ENCODE peak calls at places on chromosomes 16 and 17, in eight cellular contexts. C is pancreas; X is activated naive CD8-positive, alpha-beta T cell treated with anti-CD3 and anti-CD28 coated beads, Interleukin-2, amount 10 ng/mL, durations not matched to agents 7 days and 5 days; J is activated naive CD4-positive, alpha-beta T cell treated with Interleukin-2 at 50 U/mL for 16 hours; G is RPMI7951; R is NCI-H1694 treated with DMSO at 0.1 percent for 48 hours; Y is T-helper 1 cell; S is SW480. P is an unnamed sample.

GRCh38 chr17:4845128-4845527 is 12.0 kb downstream of the MINK1 start:
- DNase-seq in S (no peak), G (no peak), X (no peak), Y (no peak), R (no peak), C (no peak), J (no peak), P (no peak)

GRCh38 chr17:32161506-32162365 is 19.4 kb downstream of the RHOT1 start:
- DNase-seq in C (no peak), Y (no peak), S (peak), X (no peak), R (no peak), G (peak), J (no peak), P (peak)

GRCh38 chr17:75846701-75847594 is 2.7 kb upstream of the UNC13D start:
- DNase-seq in C (peak), J (no peak), R (no peak), S (no peak), X (no peak), Y (no peak), G (no peak), P (no peak)

GRCh38 chr17:77722366-77722765 is 236.1 kb upstream of the TNRC6C start:
- DNase-seq in G (no peak), J (no peak), S (no peak), Y (no peak), C (no peak), X (no peak), R (no peak), P (no peak)

GRCh38 chr17:12389421-12389820 is 276.3 kb upstream of the MYOCD start:
- DNase-seq in G (no peak), S (no peak), R (no peak), X (no peak), Y (no peak), C (no peak), J (no peak), P (no peak)

GRCh38 chr16:27365142-27366089 is 36.6 kb upstream of the IL21R start:
- DNase-seq in Y (no peak), S (peak), G (peak), C (no peak), R (no peak), X (no peak), J (no peak), P (no peak)

GRCh38 chr16:11744075-11744470 is 1.4 kb upstream of the TXNDC11 start:
- DNase-seq in S (no peak), R (no peak), G (no peak), Y (no peak), J (no peak), X (no peak), C (no peak), P (no peak)

GRCh38 chr17:79095345-79096055 is 20.9 kb downstream of the ENGASE start:
- DNase-seq in R (no peak), Y (no peak), J (no peak), G (no peak), S (peak), C (no peak), X (no peak), P (no peak)

GRCh38 chr17:17300624-17301568 is 2.3 kb upstream of the NT5M start:
- DNase-seq in C (peak), Y (no peak), S (no peak), J (peak), R (no peak), X (peak), G (peak), P (no peak)

GRCh38 chr16:20906225-20906870 is 5.8 kb downstream of the LYRM1 start:
- DNase-seq in C (no peak), G (peak), R (no peak), J (no peak), X (no peak), S (peak), Y (no peak), P (peak)

GRCh38 chr17:43818966-43819365 is 14.0 kb downstream of the MPP3 start:
- DNase-seq in R (no peak), Y (no peak), J (no peak), S (no peak), G (no peak), X (no peak), C (no peak), P (no peak)

GRCh38 chr17:41579484-41580243 is 7.0 kb downstream of the KRT14 start:
- DNase-seq in S (peak), R (peak), G (peak), Y (no peak), C (peak), J (peak), X (peak), P (peak)

GRCh38 chr17:7748098-7748775 is 30.7 kb downstream of the DNAH2 start:
- DNase-seq in S (no peak), X (no peak), G (peak), R (no peak), J (no peak), C (no peak), Y (no peak), P (no peak)

GRCh38 chr17:6070280-6070894 is at the start of gene WSCD1:
- DNase-seq in S (no peak), Y (no peak), C (peak), J (peak), R (peak), X (no peak), G (no peak), P (no peak)

GRCh38 chr17:38815576-38816193 is 9.4 kb downstream of the CWC25 start:
- DNase-seq in J (peak), R (no peak), X (no peak), C (no peak), S (no peak), Y (no peak), G (peak), P (peak)

GRCh38 chr17:41013181-41013580 is 4.3 kb upstream of the KRTAP3-1 start:
- DNase-seq in X (no peak), C (no peak), R (no peak), J (no peak), Y (no peak), G (peak), S (peak), P (no peak)

GRCh38 chr17:63512388-63512787 is 10.8 kb upstream of the KCNH6 start:
- DNase-seq in G (no peak), C (no peak), R (no peak), J (no peak), Y (no peak), X (no peak), S (no peak), P (no peak)

GRCh38 chr17:77526728-77527355 is 386.1 kb downstream of the SEC14L1 start:
- DNase-seq in S (no peak), G (no peak), J (no peak), C (peak), Y (no peak), X (peak), R (peak), P (no peak)

GRCh38 chr16:88783391-88784073 is 1.5 kb downstream of the PIEZO1 start:
- DNase-seq in R (no peak), G (peak), S (no peak), C (no peak), X (peak), Y (no peak), J (no peak), P (no peak)

GRCh38 chr16:55487048-55487803 is 8.2 kb downstream of the MMP2 start:
- DNase-seq in C (no peak), S (no peak), Y (no peak), J (no peak), R (no peak), G (peak), X (no peak), P (no peak)

GRCh38 chr17:75073618-75074047 is 14.1 kb upstream of the SLC16A5 start:
- DNase-seq in Y (no peak), G (no peak), R (no peak), J (no peak), X (no peak), C (no peak), S (no peak), P (no peak)

GRCh38 chr17:39944393-39944711 is 16.8 kb downstream of the LRRC3C start:
- DNase-seq in J (no peak), X (no peak), S (no peak), C (no peak), Y (no peak), G (no peak), R (no peak), P (no peak)

GRCh38 chr17:60548990-60549389 is 22.9 kb upstream of the APPBP2 start:
- DNase-seq in Y (no peak), X (no peak), S (no peak), R (no peak), G (no peak), J (no peak), C (no peak), P (no peak)